ENCODE peak calls at places on chromosomes 3 and 15, in eight cellular contexts. One of them, this sample, is unnamed.

GRCh38 chr15:80568298-80568697 is 126.8 kb upstream of the ABHD17C start:
- DNase-seq in cardiac muscle cell: no peak
- DNase-seq in heart left ventricle: peak
- DNase-seq in fibroblast of mammary gland: peak
- DNase-seq in fibroblast of lung: peak
- DNase-seq in kidney epithelial cell: no peak
- DNase-seq in GM12878: no peak
- DNase-seq in AG04450: no peak
- DNase-seq in this sample: no peak

GRCh38 chr3:139299261-139300132 is 44.3 kb upstream of the MRPS22 start:
- DNase-seq in cardiac muscle cell: no peak
- DNase-seq in heart left ventricle: no peak
- DNase-seq in fibroblast of mammary gland: peak
- DNase-seq in fibroblast of lung: peak
- DNase-seq in kidney epithelial cell: no peak
- DNase-seq in GM12878: no peak
- DNase-seq in AG04450: peak
- DNase-seq in this sample: no peak

GRCh38 chr3:13500133-13500885 is 20.2 kb downstream of the HDAC11 start:
- DNase-seq in cardiac muscle cell: peak
- DNase-seq in heart left ventricle: no peak
- DNase-seq in fibroblast of mammary gland: no peak
- DNase-seq in fibroblast of lung: no peak
- DNase-seq in kidney epithelial cell: no peak
- DNase-seq in GM12878: no peak
- DNase-seq in AG04450: no peak
- DNase-seq in this sample: no peak

GRCh38 chr3:63807901-63808589 is 11.1 kb upstream of the C3orf49 start:
- DNase-seq in cardiac muscle cell: no peak
- DNase-seq in heart left ventricle: no peak
- DNase-seq in fibroblast of mammary gland: no peak
- DNase-seq in fibroblast of lung: no peak
- DNase-seq in kidney epithelial cell: no peak
- DNase-seq in GM12878: no peak
- DNase-seq in AG04450: no peak
- DNase-seq in this sample: no peak

GRCh38 chr15:85707519-85708338 is 87.0 kb downstream of the KLHL25 start:
- DNase-seq in cardiac muscle cell: peak
- DNase-seq in heart left ventricle: no peak
- DNase-seq in fibroblast of mammary gland: peak
- DNase-seq in fibroblast of lung: peak
- DNase-seq in kidney epithelial cell: no peak
- DNase-seq in GM12878: no peak
- DNase-seq in AG04450: no peak
- DNase-seq in this sample: no peak

GRCh38 chr3:127420355-127420655 is 132.5 kb upstream of the PRR20G start:
- DNase-seq in cardiac muscle cell: no peak
- DNase-seq in heart left ventricle: no peak
- DNase-seq in fibroblast of mammary gland: no peak
- DNase-seq in fibroblast of lung: no peak
- DNase-seq in kidney epithelial cell: no peak
- DNase-seq in GM12878: no peak
- DNase-seq in AG04450: no peak
- DNase-seq in this sample: no peak

GRCh38 chr15:38996111-38996541 is 431.5 kb upstream of the RASGRP1 start:
- DNase-seq in cardiac muscle cell: no peak
- DNase-seq in heart left ventricle: no peak
- DNase-seq in fibroblast of mammary gland: peak
- DNase-seq in fibroblast of lung: peak
- DNase-seq in kidney epithelial cell: peak
- DNase-seq in GM12878: no peak
- DNase-seq in AG04450: peak
- DNase-seq in this sample: peak

GRCh38 chr15:38868326-38869114 is 303.9 kb upstream of the RASGRP1 start:
- DNase-seq in cardiac muscle cell: no peak
- DNase-seq in heart left ventricle: no peak
- DNase-seq in fibroblast of mammary gland: peak
- DNase-seq in fibroblast of lung: peak
- DNase-seq in kidney epithelial cell: peak
- DNase-seq in GM12878: no peak
- DNase-seq in AG04450: peak
- DNase-seq in this sample: peak

GRCh38 chr3:160486459-160486869 is 36.9 kb upstream of the TRIM59 start:
- DNase-seq in cardiac muscle cell: peak
- DNase-seq in heart left ventricle: no peak
- DNase-seq in fibroblast of mammary gland: peak
- DNase-seq in fibroblast of lung: peak
- DNase-seq in kidney epithelial cell: no peak
- DNase-seq in GM12878: no peak
- DNase-seq in AG04450: no peak
- DNase-seq in this sample: no peak

GRCh38 chr15:51623386-51623938 is 891 bp upstream of the DMXL2 start:
- DNase-seq in cardiac muscle cell: no peak
- DNase-seq in heart left ventricle: no peak
- DNase-seq in fibroblast of mammary gland: no peak
- DNase-seq in fibroblast of lung: no peak
- DNase-seq in kidney epithelial cell: no peak
- DNase-seq in GM12878: no peak
- DNase-seq in AG04450: no peak
- DNase-seq in this sample: no peak

GRCh38 chr3:173257797-173258196 is 116.8 kb upstream of the SPATA16 start:
- DNase-seq in cardiac muscle cell: no peak
- DNase-seq in heart left ventricle: no peak
- DNase-seq in fibroblast of mammary gland: no peak
- DNase-seq in fibroblast of lung: no peak
- DNase-seq in kidney epithelial cell: no peak
- DNase-seq in GM12878: no peak
- DNase-seq in AG04450: no peak
- DNase-seq in this sample: no peak

GRCh38 chr3:101802179-101802578 is 23.2 kb downstream of the NXPE3 start:
- DNase-seq in cardiac muscle cell: no peak
- DNase-seq in heart left ventricle: no peak
- DNase-seq in fibroblast of mammary gland: no peak
- DNase-seq in fibroblast of lung: no peak
- DNase-seq in kidney epithelial cell: no peak
- DNase-seq in GM12878: no peak
- DNase-seq in AG04450: no peak
- DNase-seq in this sample: no peak

GRCh38 chr15:39720721-39721611 is 61.7 kb downstream of the FSIP1 start:
- DNase-seq in cardiac muscle cell: no peak
- DNase-seq in heart left ventricle: no peak
- DNase-seq in fibroblast of mammary gland: peak
- DNase-seq in fibroblast of lung: peak
- DNase-seq in kidney epithelial cell: no peak
- DNase-seq in GM12878: no peak
- DNase-seq in AG04450: peak
- DNase-seq in this sample: peak

GRCh38 chr15:78050851-78051250 is 26.7 kb downstream of the TBC1D2B start:
- DNase-seq in cardiac muscle cell: peak
- DNase-seq in heart left ventricle: no peak
- DNase-seq in fibroblast of mammary gland: peak
- DNase-seq in fibroblast of lung: no peak
- DNase-seq in kidney epithelial cell: no peak
- DNase-seq in GM12878: no peak
- DNase-seq in AG04450: no peak
- DNase-seq in this sample: no peak

DNA sequence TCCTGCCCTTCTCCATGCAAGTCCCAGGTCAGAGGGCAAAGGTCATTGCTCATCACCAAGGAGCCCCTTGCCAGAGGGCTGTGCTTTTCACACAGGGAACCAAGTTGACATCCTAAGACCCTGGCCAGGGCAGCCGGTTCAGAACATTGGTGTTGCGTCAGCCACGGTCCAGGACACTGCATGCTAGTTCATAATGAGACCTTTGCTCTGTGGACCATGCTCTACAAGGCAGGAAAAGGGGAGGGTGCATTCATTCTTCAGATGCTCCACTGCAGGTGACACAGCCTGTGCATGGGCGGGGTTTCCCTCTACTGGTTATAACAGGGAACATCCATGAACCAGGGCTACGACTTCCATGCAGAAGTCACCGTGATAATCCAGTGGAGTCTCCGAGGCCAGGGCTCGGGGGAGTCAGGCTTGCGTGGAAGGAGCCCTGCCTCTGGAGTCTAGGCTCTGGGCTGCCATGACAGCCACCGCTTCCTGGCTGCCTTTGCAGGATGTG is 81.6 kb downstream of the OCA2 start:
- DNase-seq in cardiac muscle cell: peak
- DNase-seq in heart left ventricle: no peak
- DNase-seq in fibroblast of mammary gland: no peak
- DNase-seq in fibroblast of lung: no peak
- DNase-seq in kidney epithelial cell: no peak
- DNase-seq in GM12878: no peak
- DNase-seq in AG04450: no peak
- DNase-seq in this sample: no peak
- TF ChIP-seq CTCF in cardiac muscle cell: no peak
- TF ChIP-seq CTCF in heart left ventricle: no peak
- TF ChIP-seq CTCF in fibroblast of mammary gland: no peak
- TF ChIP-seq CTCF in fibroblast of lung: no peak
- TF ChIP-seq CTCF in kidney epithelial cell: no peak
- TF ChIP-seq CTCF in GM12878: no peak
- TF ChIP-seq CTCF in AG04450: no peak
- TF ChIP-seq CTCF in this sample: no peak

DNA sequence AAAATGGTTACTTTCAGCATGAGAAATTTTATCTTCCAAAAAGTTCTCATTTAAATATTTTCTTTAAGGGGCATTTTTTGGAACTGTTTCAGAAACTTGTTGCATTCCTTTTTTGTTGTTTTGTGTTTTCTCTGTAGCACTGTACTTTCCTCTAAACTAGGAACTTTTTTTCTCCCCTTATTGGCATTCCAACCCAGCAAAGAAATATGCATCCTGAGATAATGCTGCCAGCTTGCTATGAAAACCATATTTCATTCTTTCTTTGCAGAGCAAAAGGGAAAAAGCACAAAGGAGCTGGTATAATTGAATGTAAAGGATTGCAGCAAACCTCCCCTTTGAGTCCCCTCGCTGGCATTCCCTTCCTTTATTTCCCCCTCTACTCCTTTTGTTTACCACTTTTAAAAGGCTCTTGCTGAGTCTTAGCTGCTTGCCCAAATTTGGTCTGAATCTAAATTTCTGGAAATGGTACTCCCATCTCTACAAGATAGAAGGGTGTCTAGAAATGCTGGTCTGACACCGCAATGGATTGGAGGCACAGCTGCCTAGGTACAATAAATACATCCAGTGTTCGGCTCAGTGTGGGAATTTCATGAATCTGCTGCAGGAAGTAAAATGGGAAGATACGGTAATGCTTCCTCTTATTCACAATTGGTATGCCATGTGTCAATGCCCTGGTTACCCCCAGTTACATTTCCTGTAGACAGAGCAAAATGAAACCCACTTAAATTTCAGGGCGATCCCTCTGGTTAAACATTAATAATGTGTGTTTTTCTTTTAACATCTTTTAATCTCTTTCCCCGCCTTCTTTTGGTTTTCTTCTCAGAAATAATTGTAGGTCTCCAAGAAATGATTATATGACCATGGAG is 156.6 kb downstream of the MEIS2 start:
- DNase-seq in cardiac muscle cell: no peak
- DNase-seq in heart left ventricle: no peak
- DNase-seq in fibroblast of mammary gland: no peak
- DNase-seq in fibroblast of lung: no peak
- DNase-seq in kidney epithelial cell: no peak
- DNase-seq in GM12878: no peak
- DNase-seq in AG04450: no peak
- DNase-seq in this sample: no peak
- H3K4me3 ChIP-seq in cardiac muscle cell: no peak
- H3K4me3 ChIP-seq in heart left ventricle: no peak
- H3K4me3 ChIP-seq in fibroblast of mammary gland: no peak
- H3K4me3 ChIP-seq in fibroblast of lung: no peak
- H3K4me3 ChIP-seq in kidney epithelial cell: no peak
- H3K4me3 ChIP-seq in GM12878: no peak
- H3K4me3 ChIP-seq in AG04450: no peak
- H3K4me3 ChIP-seq in this sample: no peak

GRCh38 chr15:69762373-69763148 is 309.9 kb downstream of the RPLP1 start:
- DNase-seq in cardiac muscle cell: peak
- DNase-seq in heart left ventricle: no peak
- DNase-seq in fibroblast of mammary gland: no peak
- DNase-seq in fibroblast of lung: no peak
- DNase-seq in kidney epithelial cell: no peak
- DNase-seq in GM12878: no peak
- DNase-seq in AG04450: no peak
- DNase-seq in this sample: no peak
- TF ChIP-seq CTCF in cardiac muscle cell: peak
- TF ChIP-seq CTCF in heart left ventricle: peak
- TF ChIP-seq CTCF in fibroblast of mammary gland: no peak
- TF ChIP-seq CTCF in fibroblast of lung: no peak
- TF ChIP-seq CTCF in kidney epithelial cell: no peak
- TF ChIP-seq CTCF in GM12878: no peak
- TF ChIP-seq CTCF in AG04450: no peak
- TF ChIP-seq CTCF in this sample: no peak

GRCh38 chr3:46489875-46490274 is 7.9 kb upstream of the RTP3 start:
- DNase-seq in cardiac muscle cell: no peak
- DNase-seq in heart left ventricle: no peak
- DNase-seq in fibroblast of mammary gland: peak
- DNase-seq in fibroblast of lung: peak
- DNase-seq in kidney epithelial cell: no peak
- DNase-seq in GM12878: no peak
- DNase-seq in AG04450: peak
- DNase-seq in this sample: peak
- H3K4me3 ChIP-seq in cardiac muscle cell: no peak
- H3K4me3 ChIP-seq in heart left ventricle: no peak
- H3K4me3 ChIP-seq in fibroblast of mammary gland: no peak
- H3K4me3 ChIP-seq in fibroblast of lung: no peak
- H3K4me3 ChIP-seq in kidney epithelial cell: no peak
- H3K4me3 ChIP-seq in GM12878: no peak
- H3K4me3 ChIP-seq in AG04450: no peak
- H3K4me3 ChIP-seq in this sample: no peak

DNA sequence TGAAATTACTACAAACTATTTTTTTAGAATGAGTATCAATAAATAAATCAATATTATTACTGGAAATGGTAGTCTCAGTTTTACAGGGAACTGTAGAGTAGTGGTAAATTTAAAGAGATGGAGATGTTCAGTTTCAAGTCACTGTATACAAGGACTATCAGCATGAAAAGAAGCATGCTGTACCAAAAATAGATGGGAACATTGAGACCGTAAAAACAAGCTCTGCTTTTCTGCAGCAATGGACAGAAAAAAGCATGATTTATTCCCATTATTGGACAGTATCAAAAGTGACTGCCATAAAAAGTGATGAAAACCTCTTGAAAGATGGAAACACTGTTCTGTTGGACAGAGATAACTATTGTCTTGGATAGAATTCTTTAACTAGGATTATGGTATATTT is 187.2 kb downstream of the EPHA6 start:
- DNase-seq in cardiac muscle cell: no peak
- DNase-seq in heart left ventricle: no peak
- DNase-seq in fibroblast of mammary gland: no peak
- DNase-seq in fibroblast of lung: no peak
- DNase-seq in kidney epithelial cell: no peak
- DNase-seq in GM12878: no peak
- DNase-seq in AG04450: no peak
- DNase-seq in this sample: no peak
- TF ChIP-seq CTCF in cardiac muscle cell: no peak
- TF ChIP-seq CTCF in heart left ventricle: no peak
- TF ChIP-seq CTCF in fibroblast of mammary gland: no peak
- TF ChIP-seq CTCF in fibroblast of lung: no peak
- TF ChIP-seq CTCF in kidney epithelial cell: no peak
- TF ChIP-seq CTCF in GM12878: no peak
- TF ChIP-seq CTCF in AG04450: no peak
- TF ChIP-seq CTCF in this sample: no peak

This sample was measured in AG04449.